ENCODE peak calls at places on chromosomes 3 and 15, in seven cellular contexts. K is HFF-Myc; E is foreskin fibroblast; B is CD8-positive, alpha-beta T cell; F is psoas muscle; M is fibroblast of pulmonary artery; G is astrocyte of the spinal cord. X is an unnamed sample.

GRCh38 chr3:87173776-87174175 is 53.3 kb upstream of the CHMP2B start:
- DNase-seq in E (no peak), M (no peak), G (no peak), F (no peak), B (no peak), K (no peak), X (no peak)

GRCh38 chr3:15707779-15708178 is 90.0 kb downstream of the ANKRD28 start:
- DNase-seq in K (no peak), M (no peak), E (no peak), G (no peak), F (no peak), B (no peak), X (no peak)

GRCh38 chr15:69854521-69855171 is 243.1 kb downstream of the TLE3 start:
- DNase-seq in E (no peak), K (no peak), M (peak; percentile 95), G (peak; percentile 86), B (no peak), F (no peak), X (peak; percentile 93)

GRCh38 chr15:71232411-71232810 is 117.1 kb downstream of the THSD4 start:
- DNase-seq in B (no peak), E (peak; percentile 48), F (no peak), G (no peak), K (peak; percentile 51), M (no peak), X (no peak)

GRCh38 chr15:61069369-61070075 is 159.6 kb downstream of the RORA start:
- DNase-seq in B (no peak), K (no peak), G (peak; percentile 17), F (no peak), M (no peak), E (peak; percentile 70), X (no peak)

GRCh38 chr3:96027718-96028117 is 786.7 kb upstream of the EPHA6 start:
- DNase-seq in B (no peak), G (no peak), M (no peak), E (no peak), K (no peak), F (no peak), X (no peak)

GRCh38 chr15:43151688-43152087 is 18.3 kb downstream of the TMEM62 start:
- DNase-seq in F (no peak), B (no peak), E (no peak), K (no peak), M (no peak), G (no peak), X (no peak)

GRCh38 chr3:149435936-149436885 is 38.3 kb upstream of the TM4SF4 start:
- DNase-seq in E (peak; percentile 48), F (no peak), G (no peak), B (no peak), M (no peak), K (no peak), X (no peak)

GRCh38 chr15:57820119-57820518 is 113.6 kb downstream of the POLR2M start:
- DNase-seq in F (no peak), B (no peak), E (peak; percentile 65), M (peak; percentile 48), G (peak; percentile 9), K (peak; percentile 14), X (no peak)

GRCh38 chr3:64656544-64656943 is 31.3 kb downstream of the ADAMTS9 start:
- DNase-seq in B (no peak), G (no peak), F (no peak), M (no peak), K (no peak), E (no peak), X (no peak)

GRCh38 chr15:28937271-28937670 is 51.5 kb downstream of the APBA2 start:
- DNase-seq in G (no peak), M (no peak), B (no peak), E (no peak), F (no peak), K (no peak), X (no peak)

GRCh38 chr3:4396006-4396405 is 71.1 kb downstream of the SUMF1 start:
- DNase-seq in B (no peak), E (no peak), K (no peak), F (no peak), G (no peak), M (no peak), X (no peak)

GRCh38 chr3:79517766-79518413 is 249.9 kb downstream of the ROBO1 start:
- DNase-seq in B (no peak), K (peak; percentile 5), G (peak; percentile 48), M (peak; percentile 72), E (peak; percentile 64), F (no peak), X (no peak)

GRCh38 chr15:44710236-44711088 is 661 bp downstream of the PATL2 start:
- DNase-seq in E (peak; percentile 46), K (no peak), F (peak; percentile 20), M (peak; percentile 41), B (no peak), G (peak; percentile 43), X (no peak)

DNA sequence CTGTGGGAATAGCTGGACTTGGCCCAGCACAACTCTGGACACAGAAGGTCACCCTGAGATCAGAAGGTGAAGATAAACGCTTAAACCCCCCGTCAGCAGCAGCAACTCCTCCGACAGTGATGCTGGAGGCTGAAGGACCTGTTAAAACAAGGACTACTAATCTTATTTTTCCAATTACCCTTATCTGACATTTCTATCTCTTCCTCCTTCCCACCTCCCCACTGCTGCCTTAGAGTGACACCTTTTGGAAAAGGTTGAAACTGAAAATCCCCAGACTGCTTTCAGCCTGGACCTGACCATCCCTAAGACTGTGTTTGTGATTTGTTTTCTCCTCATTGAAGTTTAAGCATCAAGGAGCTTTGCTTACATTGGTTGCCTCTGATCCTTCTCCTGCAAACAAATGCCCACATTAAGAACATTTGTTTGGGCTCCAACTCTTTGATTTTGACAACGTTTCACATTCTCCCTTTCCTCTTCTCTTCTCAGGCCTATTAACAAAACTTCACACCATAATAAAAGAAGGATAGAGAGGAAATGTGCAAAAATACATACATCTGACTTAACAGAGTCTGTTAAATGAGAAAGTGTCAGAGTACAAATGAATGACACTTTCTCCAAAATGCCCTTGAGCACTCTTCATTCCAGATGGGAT is 410.6 kb upstream of the WNT5A start:
- DNase-seq in G (peak; percentile 27), F (no peak), K (no peak), M (no peak), E (peak; percentile 24), B (no peak), X (no peak)
- TF ChIP-seq CTCF in G (peak; percentile 43), F (no peak), K (peak; percentile 59), M (no peak), E (peak; percentile 44), B (no peak), X (peak; percentile 34)

DNA sequence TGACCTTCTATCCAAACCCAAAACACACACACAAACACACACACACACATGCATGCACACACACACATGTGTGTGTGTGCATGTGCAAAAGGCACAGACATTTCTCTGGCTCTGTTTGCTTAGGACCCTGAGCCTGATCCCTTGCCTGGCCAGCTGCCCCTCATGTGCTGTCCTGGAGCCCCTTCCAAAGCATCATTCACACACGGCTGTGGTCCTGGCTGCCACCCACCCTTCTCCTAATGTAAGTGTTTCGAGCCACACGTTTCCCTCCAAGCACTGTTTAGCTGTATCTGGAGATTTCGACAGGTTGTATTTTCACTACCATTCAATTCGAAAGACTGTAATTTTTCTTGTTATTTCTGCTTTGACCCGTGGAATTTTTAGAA is 45.8 kb upstream of the KLF13 start:
- DNase-seq in F (no peak), E (no peak), G (no peak), K (no peak), M (no peak), B (no peak), X (no peak)
- H3K4me3 ChIP-seq in F (no peak overlapping the region), E (no peak overlapping the region), G (no peak overlapping the region), K (no peak overlapping the region), M (no peak overlapping the region), B (no peak overlapping the region), X (no peak overlapping the region)

GRCh38 chr3:158095302-158095997 is 10.8 kb downstream of the SHOX2 start:
- DNase-seq in M (no peak), K (no peak), B (no peak), G (no peak), F (no peak), E (no peak), X (no peak)

GRCh38 chr3:158094235-158094916 is 11.8 kb downstream of the SHOX2 start:
- DNase-seq in F (no peak), G (no peak), K (no peak), M (no peak), B (no peak), E (no peak), X (no peak)

GRCh38 chr3:158093526-158093925 is 12.7 kb downstream of the SHOX2 start:
- DNase-seq in M (no peak), B (no peak), K (no peak), E (peak; percentile 49), F (no peak), G (no peak), X (no peak)

GRCh38 chr3:158094917-158095301 is 11.3 kb downstream of the SHOX2 start:
- DNase-seq in G (no peak), K (no peak), F (no peak), M (no peak), E (no peak), B (no peak), X (no peak)

GRCh38 chr3:158091526-158091925 is 14.7 kb downstream of the SHOX2 start:
- DNase-seq in G (peak; percentile 31), M (peak; percentile 56), F (no peak), E (peak; percentile 90), B (no peak), K (peak; percentile 88), X (no peak)
- TF ChIP-seq CTCF in G (peak; percentile 44), M (peak; percentile 52), F (peak; percentile 13), E (peak; percentile 29), B (no peak), K (peak; percentile 49), X (peak; percentile 57)

GRCh38 chr3:113436794-113437193 is 4.5 kb downstream of the CFAP44 start:
- DNase-seq in E (peak; percentile 77), M (peak; percentile 54), K (peak; percentile 14), G (peak; percentile 85), B (no peak), F (no peak), X (peak; percentile 10)

GRCh38 chr3:113438224-113438623 is 3.1 kb downstream of the CFAP44 start:
- DNase-seq in M (no peak), B (no peak), F (no peak), K (no peak), G (no peak), E (no peak), X (no peak)

GRCh38 chr3:113439576-113439975 is 1.7 kb downstream of the CFAP44 start:
- DNase-seq in B (no peak), G (no peak), M (no peak), K (no peak), F (no peak), E (no peak), X (no peak)

GRCh38 chr3:113441051-113441770 is at the start of gene CFAP44:
- DNase-seq in G (peak; percentile 72), E (peak; percentile 83), M (peak; percentile 79), K (peak; percentile 22), F (peak; percentile 69), B (peak; percentile 42), X (no peak)
- H3K4me3 ChIP-seq in G (peak within 1 kb of the TSS; percentile 43), E (peak within 1 kb of the TSS; percentile 59), M (peak within 1 kb of the TSS; percentile 45), K (peak within 1 kb of the TSS; percentile 30), F (peak within 1 kb of the TSS; percentile 57), B (peak within 1 kb of the TSS; percentile 33), X (peak within 1 kb of the TSS; percentile 52)

X was measured in AG04449.